ENCODE peak calls at places on chromosomes 16 and 17, in nine cellular contexts. O, H, B, Q, U, C, V, G and E are unnamed samples.

GRCh38 chr16:89022051-89022836 is 45.2 kb upstream of the CBFA2T3 start:
- DNase-seq in O (no peak), B (no peak), V (no peak), C (no peak), H (no peak), U (no peak), G (no peak), Q (no peak), E (peak; percentile 22)

GRCh38 chr16:88917146-88917914 is 50.9 kb upstream of the PABPN1L start:
- DNase-seq in G (no peak), H (no peak), V (no peak), Q (no peak), C (no peak), O (no peak), B (no peak), U (no peak), E (no peak)

GRCh38 chr17:50099003-50099402 is 3.9 kb downstream of the PDK2 start:
- DNase-seq in H (no peak), G (no peak), Q (no peak), U (no peak), V (no peak), C (no peak), O (no peak), B (no peak), E (no peak)

GRCh38 chr16:14013571-14014283 is 57.4 kb upstream of the MRTFB start:
- DNase-seq in Q (peak; percentile 95), V (no peak), C (no peak), G (peak; percentile 11), H (no peak), U (no peak), B (peak; percentile 83), O (no peak), E (no peak)

GRCh38 chr16:11914759-11915643 is 755 bp downstream of the GSPT1 start:
- DNase-seq in V (peak; percentile 76), B (peak; percentile 37), Q (no peak), G (no peak), U (peak; percentile 66), O (peak; percentile 60), C (peak; percentile 32), H (peak; percentile 72), E (peak; percentile 51)

GRCh38 chr16:10520869-10521578 is 59.4 kb downstream of the EMP2 start:
- DNase-seq in C (no peak), O (no peak), Q (no peak), U (no peak), H (no peak), G (no peak), B (no peak), V (no peak), E (no peak)

GRCh38 chr17:49290690-49291326 is 60.2 kb upstream of the PHOSPHO1 start:
- DNase-seq in U (peak; percentile 43), B (peak; percentile 56), C (no peak), V (no peak), Q (no peak), O (peak; percentile 22), G (no peak), H (peak; percentile 25), E (no peak)

GRCh38 chr16:64253525-64253924 is 868.3 kb downstream of the CDH11 start:
- DNase-seq in O (no peak), G (no peak), V (no peak), C (no peak), B (no peak), H (no peak), U (no peak), Q (no peak), E (no peak)

GRCh38 chr17:42132941-42133340 is 10.3 kb downstream of the HSPB9 start:
- DNase-seq in Q (no peak), H (no peak), V (no peak), C (no peak), U (peak; percentile 67), G (no peak), B (peak; percentile 70), O (no peak), E (no peak)

GRCh38 chr16:56401482-56401881 is 23.9 kb downstream of the AMFR start:
- DNase-seq in U (peak; percentile 17), C (no peak), V (no peak), Q (no peak), B (no peak), H (no peak), G (no peak), O (peak; percentile 31), E (no peak)
- TF ChIP-seq CTCF in U (peak; percentile 18), C (no peak), V (no peak), Q (peak; percentile 50), B (peak; percentile 43), H (peak; percentile 54), G (no peak), O (peak; percentile 13), E (peak; percentile 41)

GRCh38 chr16:1309888-1310831 is 724 bp downstream of the UBE2I start:
- DNase-seq in O (no peak), U (peak; percentile 68), V (peak; percentile 66), C (peak; percentile 61), G (no peak), Q (no peak), H (no peak), B (peak; percentile 58), E (no peak)

GRCh38 chr16:1308977-1309885 is at the start of gene UBE2I:
- DNase-seq in U (peak; percentile 94), Q (peak; percentile 90), B (peak; percentile 99), H (peak; percentile 98), C (peak; percentile 96), G (peak; percentile 85), O (peak; percentile 98), V (peak; percentile 97), E (peak; percentile 97)

GRCh38 chr16:1311738-1312458 is 2.5 kb downstream of the UBE2I start:
- DNase-seq in Q (no peak), U (no peak), O (no peak), H (no peak), V (no peak), B (peak; percentile 28), G (no peak), C (no peak), E (no peak)

GRCh38 chr16:1311212-1311737 is 1.8 kb downstream of the UBE2I start:
- DNase-seq in H (no peak), Q (no peak), G (no peak), U (no peak), C (no peak), V (no peak), B (no peak), O (no peak), E (no peak)

GRCh38 chr16:1310832-1311200 is 1.4 kb downstream of the UBE2I start:
- DNase-seq in Q (no peak), U (peak; percentile 26), H (no peak), G (no peak), V (no peak), B (peak; percentile 22), O (peak; percentile 23), C (peak; percentile 15), E (no peak)
- TF ChIP-seq CTCF in Q (no peak), U (no peak), H (no peak), G (no peak), V (no peak), B (no peak), O (no peak), C (no peak), E (no peak)

DNA sequence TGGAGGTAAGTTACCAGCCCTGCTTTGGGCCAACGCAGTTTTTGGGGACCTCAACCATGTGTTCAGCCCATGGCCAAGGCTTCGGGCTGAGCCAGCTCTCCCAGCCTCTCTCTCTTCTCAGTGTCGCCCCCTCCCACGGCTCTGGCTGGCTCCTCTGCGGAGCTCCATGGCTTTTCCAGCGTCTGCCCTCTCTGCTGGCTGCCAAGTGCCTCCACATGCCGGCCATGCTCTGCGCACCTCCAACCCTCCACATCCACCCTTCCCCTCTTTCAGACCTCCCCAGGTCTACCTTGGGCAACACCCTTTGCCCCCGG is 23.2 kb downstream of the COTL1 start:
- DNase-seq in G (no peak), Q (no peak), B (no peak), O (no peak), V (no peak), U (no peak), H (no peak), C (no peak), E (no peak)
- TF ChIP-seq CTCF in G (no peak), Q (no peak), B (no peak), O (no peak), V (no peak), U (no peak), H (no peak), C (no peak), E (no peak)

DNA sequence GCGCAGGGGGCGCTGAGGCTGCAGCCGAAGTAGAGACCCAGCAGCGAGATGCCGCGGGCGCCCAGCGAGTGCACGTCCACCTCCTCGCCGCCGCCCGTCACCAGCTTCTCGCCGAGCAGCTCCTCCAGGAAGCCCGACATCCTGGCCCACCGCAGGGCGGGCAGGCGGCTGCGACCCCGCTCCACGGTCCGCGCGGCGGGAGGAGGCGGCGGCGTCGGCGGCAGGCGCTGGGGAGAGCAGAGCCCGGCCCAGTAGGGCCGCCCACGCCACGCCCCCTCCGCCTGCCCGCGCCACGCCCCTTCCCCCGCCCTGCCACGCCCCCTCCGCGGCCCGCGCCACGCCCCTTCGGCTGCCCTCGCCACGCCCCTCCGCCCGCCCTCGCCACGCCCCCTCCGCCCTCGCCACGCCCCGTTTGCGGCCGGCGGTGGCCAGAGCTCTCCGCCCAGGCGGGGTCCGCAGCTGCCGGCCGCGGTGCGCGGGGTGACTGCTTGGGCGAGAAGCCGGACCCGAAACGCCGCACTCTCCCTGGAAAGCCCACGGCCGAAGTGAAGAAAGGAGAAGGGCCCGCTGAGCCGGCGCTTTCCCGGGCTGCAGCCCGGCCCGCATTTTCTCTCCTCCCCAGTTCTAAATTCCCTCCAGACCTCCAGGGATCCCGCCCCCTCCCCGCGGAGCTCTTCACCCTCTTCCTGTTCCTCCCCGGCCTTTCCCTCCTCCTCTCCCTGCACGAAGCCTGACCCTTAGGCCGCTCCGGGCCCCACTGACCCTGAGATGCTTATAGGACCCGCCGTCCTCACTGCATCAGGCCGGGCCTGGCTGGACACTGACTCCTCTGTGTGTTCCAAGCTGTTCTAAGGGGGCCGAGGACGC is at the start of gene NXN:
- DNase-seq in H (peak; percentile 97), Q (peak; percentile 37), O (peak; percentile 97), V (peak; percentile 100), U (peak; percentile 60), B (peak; percentile 83), C (peak; percentile 87), G (peak; percentile 45), E (peak; percentile 88)
- TF ChIP-seq CTCF in H (peak; percentile 22), Q (no peak), O (no peak), V (no peak), U (no peak), B (no peak), C (no peak), G (no peak), E (no peak)

GRCh38 chr17:16354585-16354984 is 1.3 kb upstream of the CENPV start:
- DNase-seq in O (no peak), V (no peak), H (no peak), C (no peak), G (no peak), Q (no peak), U (no peak), B (no peak), E (no peak)

GRCh38 chr17:16353702-16354174 is 469 bp upstream of the CENPV start:
- DNase-seq in O (no peak), Q (no peak), V (no peak), C (no peak), B (no peak), U (no peak), G (no peak), H (no peak), E (no peak)

GRCh38 chr17:16351831-16352230 is 1.4 kb downstream of the CENPV start:
- DNase-seq in O (no peak), B (peak; percentile 40), G (no peak), U (peak; percentile 22), Q (no peak), V (no peak), H (no peak), C (no peak), E (no peak)

GRCh38 chr17:16352303-16352837 is 899 bp downstream of the CENPV start:
- DNase-seq in C (peak; percentile 10), B (peak; percentile 29), H (peak; percentile 76), G (no peak), U (peak; percentile 68), O (peak; percentile 49), Q (no peak), V (peak; percentile 60), E (no peak)

GRCh38 chr17:16352838-16353701 is at the start of gene CENPV:
- DNase-seq in B (peak; percentile 46), V (peak; percentile 93), O (peak; percentile 67), C (peak; percentile 76), H (peak; percentile 79), U (peak; percentile 75), G (no peak), Q (no peak), E (no peak)
- TF ChIP-seq CTCF in B (no peak), V (peak; percentile 50), O (no peak), C (no peak), H (peak; percentile 24), U (no peak), G (no peak), Q (no peak), E (peak; percentile 12)